ENCODE peak calls at places on chromosomes 3 and 15, in four cellular contexts. V, K, S and Q are unnamed samples.
A peak's percentile ranks its signal among the peaks of the same experiment; 100 is the strongest.

GRCh38 chr3:57287205-57287604 is 5.3 kb downstream of the ASB14 start:
- ATAC-seq in K (no peak), S (no peak), V (no peak), Q (no peak)

GRCh38 chr3:36729204-36730056 is 34.9 kb downstream of the DCLK3 start:
- ATAC-seq in S (peak; percentile 75), K (peak; percentile 69), V (no peak), Q (peak; percentile 69)

GRCh38 chr3:36540898-36541518 is 160.7 kb downstream of the STAC start:
- ATAC-seq in K (no peak), V (no peak), S (peak; percentile 69), Q (no peak)

GRCh38 chr15:41511331-41512077 is 2.1 kb downstream of the LTK start:
- ATAC-seq in K (peak; percentile 66), S (no peak), V (no peak), Q (peak; percentile 24)

GRCh38 chr3:161067346-161067745 is 37.8 kb downstream of the B3GALNT1 start:
- ATAC-seq in K (no peak), S (no peak), V (no peak), Q (no peak)

GRCh38 chr3:60046212-60046611 is 996.4 kb upstream of the CFAP20DC start:
- ATAC-seq in K (peak; percentile 63), V (no peak), S (no peak), Q (no peak)

GRCh38 chr3:44984335-44984734 is 8.3 kb downstream of the EXOSC7 start:
- ATAC-seq in V (no peak), S (no peak), K (no peak), Q (no peak)

GRCh38 chr3:151214459-151214858 is 11.4 kb upstream of the GPR171 start:
- ATAC-seq in S (no peak), K (no peak), V (no peak), Q (no peak)

GRCh38 chr3:16633948-16634347 is 28.7 kb upstream of the DAZL start:
- ATAC-seq in K (no peak), V (peak; percentile 53), S (no peak), Q (no peak)

GRCh38 chr15:91961357-91961756 is 107.8 kb downstream of the SLCO3A1 start:
- ATAC-seq in S (no peak), V (no peak), K (no peak), Q (peak; percentile 43)

GRCh38 chr3:177451277-177451880 is 254.1 kb upstream of the TBL1XR1 start:
- ATAC-seq in S (no peak), V (no peak), K (no peak), Q (no peak)

GRCh38 chr3:126927405-126927750 is 55.5 kb upstream of the PLXNA1 start:
- ATAC-seq in S (no peak), K (no peak), V (no peak), Q (peak; percentile 4)

GRCh38 chr3:64561503-64561810 is 126.3 kb downstream of the ADAMTS9 start:
- ATAC-seq in S (no peak), V (no peak), K (no peak), Q (no peak)

GRCh38 chr3:23775254-23775909 is 30.4 kb upstream of the UBE2E1 start:
- ATAC-seq in V (no peak), S (no peak), K (no peak), Q (no peak)

GRCh38 chr15:51833782-51834181 is 4.3 kb downstream of the TMOD3 start:
- ATAC-seq in V (no peak), K (no peak), S (no peak), Q (no peak)

GRCh38 chr15:100105101-100105500 is 236.7 kb downstream of the ADAMTS17 start:
- ATAC-seq in K (no peak), V (no peak), S (no peak), Q (no peak)

GRCh38 chr15:80325206-80325605 is 73.2 kb upstream of the CTXND1 start:
- ATAC-seq in K (no peak), V (no peak), S (no peak), Q (no peak)

GRCh38 chr15:88649286-88649733 is 10.5 kb downstream of the ISG20 start:
- ATAC-seq in V (peak; percentile 96), K (peak; percentile 59), S (no peak), Q (peak; percentile 54)

GRCh38 chr3:158165730-158166129 is 55.8 kb downstream of the RSRC1 start:
- ATAC-seq in S (no peak), V (no peak), K (no peak), Q (no peak)

GRCh38 chr3:132753946-132754345 is 31.7 kb upstream of the NPHP3 start:
- ATAC-seq in K (no peak), V (no peak), S (no peak), Q (no peak)

GRCh38 chr3:104610730-104611652 is 755.7 kb upstream of the ALCAM start:
- ATAC-seq in S (no peak), K (peak; percentile 45), V (no peak), Q (peak; percentile 90)

GRCh38 chr3:141425523-141426233 is 57.4 kb downstream of the ZBTB38 start:
- ATAC-seq in V (no peak), S (peak; percentile 42), K (peak; percentile 62), Q (peak; percentile 16)

GRCh38 chr3:183578179-183578578 is 22.7 kb upstream of the KLHL6 start:
- ATAC-seq in K (no peak), S (no peak), V (no peak), Q (no peak)

GRCh38 chr3:134315286-134316106 is 58.8 kb downstream of the AMOTL2 start:
- ATAC-seq in K (peak; percentile 29), S (no peak), V (no peak), Q (peak; percentile 46)

GRCh38 chr3:98136631-98137030 is 6.1 kb downstream of the OR5H1 start:
- ATAC-seq in V (no peak), S (no peak), K (no peak), Q (no peak)

GRCh38 chr3:172246107-172246870 is 202.0 kb downstream of the GHSR start:
- ATAC-seq in K (no peak), S (peak; percentile 21), V (no peak), Q (no peak)

GRCh38 chr3:65927576-65927975 is 111.1 kb downstream of the MAGI1 start:
- ATAC-seq in V (no peak), K (peak; percentile 38), S (peak; percentile 43), Q (no peak)

GRCh38 chr3:48222616-48223513 is at the start of gene CAMP:
- ATAC-seq in V (peak; percentile 79), K (peak; percentile 66), S (peak; percentile 59), Q (peak; percentile 85)

GRCh38 chr15:64979252-64979710 is 10.4 kb downstream of the SPG21 start:
- ATAC-seq in V (no peak), K (no peak), S (no peak), Q (no peak)

GRCh38 chr3:127456471-127457093 is 134.0 kb downstream of the TPRA1 start:
- ATAC-seq in S (no peak), V (no peak), K (peak; percentile 55), Q (peak; percentile 65)

GRCh38 chr15:62440310-62440709 is 275.2 kb upstream of the C2CD4B start:
- ATAC-seq in V (no peak), K (no peak), S (no peak), Q (no peak)

GRCh38 chr15:48025118-48025517 is 95.7 kb upstream of the SLC24A5 start:
- ATAC-seq in V (no peak), K (no peak), S (no peak), Q (no peak)

GRCh38 chr15:70023769-70024491 is 73.8 kb downstream of the TLE3 start:
- ATAC-seq in V (no peak), S (no peak), K (peak; percentile 22), Q (peak; percentile 38)